ENCODE peak calls at places on chromosomes 12 and 14, in five cellular contexts. One of them, this sample, is unnamed.

GRCh38 chr12:130281157-130281799 is 56.4 kb upstream of the PIWIL1 start:
- DNase-seq in sigmoid colon: no peak
- DNase-seq in tibial artery: no peak
- DNase-seq in ovary: peak; percentile 53
- DNase-seq in neural progenitor cell: peak; percentile 74
- DNase-seq in this sample: peak; percentile 8

GRCh38 chr12:109714141-109714912 is 702 bp downstream of the FAM222A start:
- DNase-seq in ovary: peak; percentile 86
- DNase-seq in tibial artery: no peak
- DNase-seq in sigmoid colon: peak; percentile 86
- DNase-seq in neural progenitor cell: peak; percentile 92
- DNase-seq in this sample: peak; percentile 74

GRCh38 chr12:87931764-87932163 is 97.4 kb downstream of the C12orf50 start:
- DNase-seq in sigmoid colon: no peak
- DNase-seq in neural progenitor cell: no peak
- DNase-seq in tibial artery: no peak
- DNase-seq in ovary: no peak
- DNase-seq in this sample: no peak

GRCh38 chr12:69331846-69332684 is 16.1 kb upstream of the LYZ start:
- DNase-seq in tibial artery: no peak
- DNase-seq in ovary: no peak
- DNase-seq in sigmoid colon: no peak
- DNase-seq in neural progenitor cell: peak; percentile 15
- DNase-seq in this sample: peak; percentile 82

GRCh38 chr12:3753549-3754284 is 808 bp upstream of the CRACR2A start:
- DNase-seq in tibial artery: no peak
- DNase-seq in ovary: peak; percentile 71
- DNase-seq in neural progenitor cell: no peak
- DNase-seq in sigmoid colon: peak; percentile 75
- DNase-seq in this sample: no peak

GRCh38 chr14:94127330-94127729 is 2.1 kb downstream of the IFI27L2 start:
- DNase-seq in sigmoid colon: no peak
- DNase-seq in tibial artery: no peak
- DNase-seq in ovary: no peak
- DNase-seq in neural progenitor cell: no peak
- DNase-seq in this sample: no peak

GRCh38 chr14:57755018-57755521 is 110.8 kb downstream of the SLC35F4 start:
- DNase-seq in ovary: no peak
- DNase-seq in tibial artery: no peak
- DNase-seq in sigmoid colon: no peak
- DNase-seq in neural progenitor cell: no peak
- DNase-seq in this sample: no peak

GRCh38 chr14:95337052-95337595 is 17.4 kb upstream of the CLMN start:
- DNase-seq in neural progenitor cell: no peak
- DNase-seq in tibial artery: no peak
- DNase-seq in sigmoid colon: no peak
- DNase-seq in ovary: no peak
- DNase-seq in this sample: no peak

GRCh38 chr14:66662374-66662773 is 154.4 kb downstream of the GPHN start:
- DNase-seq in ovary: no peak
- DNase-seq in neural progenitor cell: peak; percentile 38
- DNase-seq in tibial artery: no peak
- DNase-seq in sigmoid colon: no peak
- DNase-seq in this sample: no peak

GRCh38 chr12:124653169-124653931 is 85.9 kb upstream of the NCOR2 start:
- DNase-seq in sigmoid colon: no peak
- DNase-seq in ovary: no peak
- DNase-seq in neural progenitor cell: no peak
- DNase-seq in tibial artery: no peak
- DNase-seq in this sample: no peak

GRCh38 chr12:84911331-84912190 is 1.0 kb downstream of the SLC6A15 start:
- DNase-seq in tibial artery: peak; percentile 59
- DNase-seq in sigmoid colon: no peak
- DNase-seq in neural progenitor cell: peak; percentile 93
- DNase-seq in ovary: no peak
- DNase-seq in this sample: peak; percentile 45

GRCh38 chr12:37543131-37543965 is 773.2 kb upstream of the ALG10B start:
- DNase-seq in sigmoid colon: no peak
- DNase-seq in tibial artery: no peak
- DNase-seq in ovary: no peak
- DNase-seq in neural progenitor cell: no peak
- DNase-seq in this sample: no peak

GRCh38 chr14:74959596-74960180 is 4.3 kb upstream of the PGF start:
- DNase-seq in tibial artery: no peak
- DNase-seq in neural progenitor cell: no peak
- DNase-seq in ovary: no peak
- DNase-seq in sigmoid colon: no peak
- DNase-seq in this sample: no peak

GRCh38 chr12:12724421-12725085 is 7.4 kb downstream of the CDKN1B start:
- DNase-seq in ovary: no peak
- DNase-seq in tibial artery: no peak
- DNase-seq in neural progenitor cell: peak; percentile 47
- DNase-seq in sigmoid colon: no peak
- DNase-seq in this sample: no peak

GRCh38 chr12:117098361-117099217 is 627 bp downstream of the TESC start:
- DNase-seq in ovary: no peak
- DNase-seq in sigmoid colon: peak; percentile 54
- DNase-seq in neural progenitor cell: peak; percentile 38
- DNase-seq in tibial artery: no peak
- DNase-seq in this sample: no peak

GRCh38 chr12:20601668-20602280 is 93.4 kb upstream of the SLCO1C1 start:
- DNase-seq in ovary: no peak
- DNase-seq in sigmoid colon: no peak
- DNase-seq in tibial artery: no peak
- DNase-seq in neural progenitor cell: peak; percentile 14
- DNase-seq in this sample: peak; percentile 17

GRCh38 chr12:63965936-63966602 is 121.6 kb downstream of the SRGAP1 start:
- DNase-seq in neural progenitor cell: no peak
- DNase-seq in ovary: no peak
- DNase-seq in sigmoid colon: no peak
- DNase-seq in tibial artery: no peak
- DNase-seq in this sample: no peak

GRCh38 chr12:104656921-104657320 is 200.2 kb downstream of the CHST11 start:
- DNase-seq in neural progenitor cell: no peak
- DNase-seq in sigmoid colon: no peak
- DNase-seq in ovary: no peak
- DNase-seq in tibial artery: peak; percentile 77
- DNase-seq in this sample: no peak

GRCh38 chr12:71219224-71219623 is 61.4 kb upstream of the TSPAN8 start:
- DNase-seq in tibial artery: no peak
- DNase-seq in sigmoid colon: no peak
- DNase-seq in neural progenitor cell: no peak
- DNase-seq in ovary: no peak
- DNase-seq in this sample: no peak

GRCh38 chr12:1184402-1184801 is 193.4 kb downstream of the ERC1 start:
- DNase-seq in tibial artery: no peak
- DNase-seq in neural progenitor cell: no peak
- DNase-seq in ovary: no peak
- DNase-seq in sigmoid colon: no peak
- DNase-seq in this sample: no peak

GRCh38 chr14:55684956-55685584 is 105.1 kb downstream of the KTN1 start:
- DNase-seq in neural progenitor cell: no peak
- DNase-seq in ovary: no peak
- DNase-seq in sigmoid colon: no peak
- DNase-seq in tibial artery: no peak
- DNase-seq in this sample: no peak

GRCh38 chr12:92546826-92547348 is 155.9 kb upstream of the PLEKHG7 start:
- DNase-seq in tibial artery: no peak
- DNase-seq in ovary: no peak
- DNase-seq in neural progenitor cell: no peak
- DNase-seq in sigmoid colon: no peak
- DNase-seq in this sample: peak; percentile 37

GRCh38 chr14:99524804-99525698 is 43.8 kb downstream of the CCNK start:
- DNase-seq in ovary: no peak
- DNase-seq in neural progenitor cell: peak; percentile 67
- DNase-seq in tibial artery: no peak
- DNase-seq in sigmoid colon: no peak
- DNase-seq in this sample: peak; percentile 62

GRCh38 chr14:99527427-99528076 is 46.3 kb downstream of the CCNK start:
- DNase-seq in tibial artery: no peak
- DNase-seq in neural progenitor cell: no peak
- DNase-seq in sigmoid colon: no peak
- DNase-seq in ovary: no peak
- DNase-seq in this sample: no peak

GRCh38 chr14:99524091-99524661 is 43.0 kb downstream of the CCNK start:
- DNase-seq in sigmoid colon: no peak
- DNase-seq in ovary: peak; percentile 73
- DNase-seq in tibial artery: no peak
- DNase-seq in neural progenitor cell: no peak
- DNase-seq in this sample: no peak

GRCh38 chr14:99527026-99527425 is 45.8 kb downstream of the CCNK start:
- DNase-seq in sigmoid colon: no peak
- DNase-seq in neural progenitor cell: no peak
- DNase-seq in tibial artery: no peak
- DNase-seq in ovary: no peak
- DNase-seq in this sample: no peak

DNA sequence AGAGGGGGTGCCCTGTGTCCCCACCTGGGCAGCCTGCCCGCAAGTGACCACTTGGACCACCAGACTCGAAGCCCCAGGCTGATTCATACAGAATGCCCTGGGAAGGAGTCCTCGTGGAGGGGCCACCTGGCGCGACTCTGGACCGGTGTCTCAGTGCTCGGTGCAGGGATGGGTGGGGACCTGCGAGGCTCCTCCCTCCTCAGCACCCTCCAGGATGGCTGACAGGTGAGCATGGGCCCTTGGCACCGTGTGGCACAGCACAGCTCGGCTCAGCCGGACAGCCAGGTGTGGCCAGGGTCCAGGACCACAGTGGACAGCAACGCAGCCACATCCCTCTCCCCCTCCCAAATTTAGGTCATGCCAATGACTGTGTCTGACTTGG is 44.5 kb downstream of the CCNK start:
- DNase-seq in ovary: no peak
- DNase-seq in neural progenitor cell: no peak
- DNase-seq in tibial artery: no peak
- DNase-seq in sigmoid colon: no peak
- DNase-seq in this sample: no peak
- H3K4me1 ChIP-seq in ovary: peaks cover 18% of the 10 kb centered on the region
- H3K4me1 ChIP-seq in neural progenitor cell: peaks cover 69% of the 10 kb centered on the region
- H3K4me1 ChIP-seq in tibial artery: no peaks in the 10 kb centered on the region
- H3K4me1 ChIP-seq in sigmoid colon: peaks cover 73% of the 10 kb centered on the region
- H3K4me1 ChIP-seq in this sample: peaks cover 46% of the 10 kb centered on the region

GRCh38 chr14:69807192-69807591 is 10.2 kb upstream of the SLC10A1 start:
- DNase-seq in sigmoid colon: no peak
- DNase-seq in ovary: no peak
- DNase-seq in neural progenitor cell: no peak
- DNase-seq in tibial artery: no peak
- DNase-seq in this sample: no peak

GRCh38 chr14:69808919-69809808 is 12.1 kb upstream of the SLC10A1 start:
- DNase-seq in neural progenitor cell: no peak
- DNase-seq in tibial artery: no peak
- DNase-seq in sigmoid colon: no peak
- DNase-seq in ovary: no peak
- DNase-seq in this sample: peak; percentile 42

GRCh38 chr14:69798339-69798735 is 1.3 kb upstream of the SLC10A1 start:
- DNase-seq in tibial artery: no peak
- DNase-seq in ovary: no peak
- DNase-seq in sigmoid colon: no peak
- DNase-seq in neural progenitor cell: no peak
- DNase-seq in this sample: no peak

GRCh38 chr14:69804902-69805301 is 7.9 kb upstream of the SLC10A1 start:
- DNase-seq in ovary: no peak
- DNase-seq in tibial artery: no peak
- DNase-seq in neural progenitor cell: no peak
- DNase-seq in sigmoid colon: no peak
- DNase-seq in this sample: no peak

GRCh38 chr14:69803753-69804152 is 6.7 kb upstream of the SLC10A1 start:
- DNase-seq in sigmoid colon: no peak
- DNase-seq in ovary: no peak
- DNase-seq in neural progenitor cell: no peak
- DNase-seq in tibial artery: no peak
- DNase-seq in this sample: no peak
- TF ChIP-seq CTCF in sigmoid colon: no peak
- TF ChIP-seq CTCF in ovary: no peak
- TF ChIP-seq CTCF in neural progenitor cell: peak; percentile 23
- TF ChIP-seq CTCF in tibial artery: no peak
- TF ChIP-seq CTCF in this sample: no peak

GRCh38 chr12:132314516-132315233 is 14.7 kb downstream of the GALNT9 start:
- DNase-seq in sigmoid colon: peak; percentile 56
- DNase-seq in neural progenitor cell: no peak
- DNase-seq in ovary: no peak
- DNase-seq in tibial artery: no peak
- DNase-seq in this sample: no peak
- H3K4me1 ChIP-seq in sigmoid colon: no peaks in the 10 kb centered on the region
- H3K4me1 ChIP-seq in neural progenitor cell: no peaks in the 10 kb centered on the region
- H3K4me1 ChIP-seq in ovary: no peaks in the 10 kb centered on the region
- H3K4me1 ChIP-seq in tibial artery: no peaks in the 10 kb centered on the region
- H3K4me1 ChIP-seq in this sample: no peaks in the 10 kb centered on the region

GRCh38 chr14:50055461-50056228 is 60.7 kb downstream of the VCPKMT start:
- DNase-seq in neural progenitor cell: peak; percentile 10
- DNase-seq in tibial artery: no peak
- DNase-seq in ovary: no peak
- DNase-seq in sigmoid colon: no peak
- DNase-seq in this sample: no peak
- TF ChIP-seq CTCF in neural progenitor cell: peak; percentile 16
- TF ChIP-seq CTCF in tibial artery: no peak
- TF ChIP-seq CTCF in ovary: no peak
- TF ChIP-seq CTCF in sigmoid colon: no peak
- TF ChIP-seq CTCF in this sample: no peak

DNA sequence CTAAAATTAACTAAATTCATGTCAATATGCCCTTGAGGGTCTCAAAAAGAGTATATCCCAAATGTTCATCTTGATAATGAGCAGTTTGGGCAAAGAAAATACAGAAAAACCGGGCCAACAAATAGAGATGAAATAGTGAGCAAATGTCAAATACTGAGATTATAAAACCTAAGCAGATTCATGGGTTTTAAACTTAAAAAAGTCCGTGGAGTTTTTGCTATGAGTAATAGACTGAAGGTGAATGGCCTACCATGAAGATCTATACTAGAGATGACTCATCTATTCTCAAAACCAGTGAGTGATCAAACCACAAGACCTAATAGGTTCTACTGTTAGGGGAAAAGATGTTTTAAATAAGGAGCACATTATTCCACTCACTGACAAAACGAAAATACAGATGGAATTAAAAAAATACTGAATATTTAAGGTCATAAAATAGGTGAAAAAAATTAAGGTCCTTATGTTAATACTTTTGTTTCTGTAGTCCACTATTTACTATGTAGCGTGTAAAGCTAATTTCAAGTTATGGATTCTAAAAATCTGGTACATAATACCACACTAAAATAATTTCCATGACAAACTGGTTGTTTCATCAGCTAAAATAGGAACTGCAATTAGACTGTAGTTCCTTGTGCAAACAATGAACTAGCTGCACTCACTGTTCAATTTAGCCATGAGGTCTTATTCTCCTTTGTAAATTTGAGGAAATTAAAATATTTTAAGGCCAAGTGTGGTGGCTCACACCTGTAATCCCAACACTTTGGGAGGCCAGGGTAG is 5.0 kb downstream of the HNRNPC start:
- DNase-seq in tibial artery: no peak
- DNase-seq in ovary: no peak
- DNase-seq in sigmoid colon: no peak
- DNase-seq in neural progenitor cell: no peak
- DNase-seq in this sample: no peak
- H3K4me1 ChIP-seq in tibial artery: no peaks in the 10 kb centered on the region
- H3K4me1 ChIP-seq in ovary: peaks cover 8% of the 10 kb centered on the region
- H3K4me1 ChIP-seq in sigmoid colon: peaks cover 87% of the 10 kb centered on the region
- H3K4me1 ChIP-seq in neural progenitor cell: peaks cover 58% of the 10 kb centered on the region
- H3K4me1 ChIP-seq in this sample: peaks cover 23% of the 10 kb centered on the region

This sample was measured in Caco-2.